ENCODE peak calls at places on chromosomes 5 and 9, in four cellular contexts. R, M, J and W are unnamed samples.

GRCh38 chr5:141345327-141345726 is 1.7 kb downstream of the PCDHGA3 start:
- DNase-seq in R (no peak), M (no peak), J (no peak), W (no peak)

GRCh38 chr5:154302181-154302580 is 111.6 kb downstream of the GALNT10 start:
- DNase-seq in R (no peak), M (no peak), J (no peak), W (no peak)

GRCh38 chr5:53557386-53557785 is 3.1 kb upstream of the NDUFS4 start:
- DNase-seq in R (no peak), M (no peak), J (no peak), W (no peak)

GRCh38 chr5:132751444-132751843 is 4.2 kb downstream of the CCNI2 start:
- DNase-seq in R (no peak), M (no peak), J (no peak), W (no peak)

GRCh38 chr5:149358294-149358651 is 427 bp downstream of the PCYOX1L start:
- DNase-seq in R (no peak), M (no peak), J (no peak), W (no peak)

GRCh38 chr9:129665008-129665771 is at the start of gene PRRX2:
- DNase-seq in R (no peak), M (peak; percentile 63), J (peak; percentile 69), W (no peak)

GRCh38 chr9:131731237-131731995 is 8.5 kb downstream of the RAPGEF1 start:
- DNase-seq in R (peak; percentile 71), M (no peak), J (no peak), W (no peak)

GRCh38 chr9:89095755-89096154 is 82.9 kb downstream of the SHC3 start:
- DNase-seq in R (no peak), M (no peak), J (no peak), W (no peak)

GRCh38 chr5:103446813-103447212 is 115.8 kb downstream of the NUDT12 start:
- DNase-seq in R (no peak), M (no peak), J (no peak), W (no peak)

GRCh38 chr5:78569441-78569840 is 79.1 kb downstream of the LHFPL2 start:
- DNase-seq in R (no peak), M (no peak), J (no peak), W (peak; percentile 47)

GRCh38 chr9:94586316-94586715 is 7.3 kb downstream of the FBP2 start:
- DNase-seq in R (no peak), M (no peak), J (no peak), W (no peak)

GRCh38 chr9:36293171-36293570 is 34.9 kb upstream of the GNE start:
- DNase-seq in R (no peak), M (no peak), J (no peak), W (no peak)

GRCh38 chr9:101465330-101465915 is 29.8 kb upstream of the ALDOB start:
- DNase-seq in R (peak; percentile 69), M (peak; percentile 25), J (no peak), W (peak; percentile 58)

GRCh38 chr5:30894811-30895210 is 298.7 kb upstream of the CDH6 start:
- DNase-seq in R (no peak), M (no peak), J (no peak), W (no peak)

GRCh38 chr9:22446950-22447606 is 454 bp downstream of the DMRTA1 start:
- DNase-seq in R (no peak), M (peak; percentile 69), J (no peak), W (peak; percentile 69)
- TF ChIP-seq SP1 in R (no peak), M (no peak), J (no peak), W (no peak)

DNA sequence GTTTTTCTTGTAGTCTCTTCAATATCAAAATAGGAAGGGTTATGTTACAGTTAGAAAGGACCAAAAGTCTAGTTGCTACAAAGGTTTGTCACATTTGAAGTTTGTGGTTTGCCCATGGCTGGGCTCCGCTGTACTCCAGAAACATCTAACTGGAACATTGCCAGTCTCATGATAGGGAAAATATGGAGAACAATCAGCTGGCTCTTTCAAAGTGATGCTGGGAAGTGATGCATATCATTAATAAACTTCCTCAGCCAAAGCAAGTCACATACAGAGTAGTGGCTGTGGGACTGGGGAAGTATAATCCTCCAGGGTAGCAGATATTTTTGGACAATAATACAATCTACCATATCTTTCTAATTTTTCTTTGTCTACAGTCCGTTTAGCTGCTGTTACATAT is 8.8 kb downstream of the BTF3 start:
- DNase-seq in R (no peak), M (no peak), J (no peak), W (no peak)
- TF ChIP-seq ELF4 in R (no peak), M (no peak), J (no peak), W (no peak)

DNA sequence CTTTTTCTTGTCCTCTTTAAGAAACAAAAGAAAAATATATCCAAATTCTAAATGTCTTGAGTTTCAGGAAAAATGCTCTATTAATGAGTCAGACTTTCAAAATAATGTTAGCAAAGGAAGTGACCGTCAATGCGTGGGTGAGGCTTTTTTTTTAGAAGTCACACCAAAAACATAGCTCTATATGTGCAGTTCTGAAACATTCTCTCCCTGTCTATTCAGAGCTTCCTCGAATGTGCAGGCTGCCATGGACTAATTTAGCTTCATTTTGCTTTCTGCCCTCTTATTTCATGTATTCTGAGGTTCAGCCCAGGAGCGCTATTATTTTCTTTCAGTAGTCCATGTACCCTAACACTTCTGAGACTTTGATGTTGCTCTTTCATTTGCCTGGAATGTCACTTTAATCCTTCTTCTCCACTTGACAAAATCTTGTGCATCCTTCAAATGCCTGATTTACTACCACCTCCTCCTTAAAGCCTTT is 72.5 kb upstream of the RASA1 start:
- DNase-seq in R (no peak), M (no peak), J (no peak), W (no peak)
- TF ChIP-seq SP1 in R (no peak), M (no peak), J (no peak), W (no peak)

GRCh38 chr5:37839441-37840035 is 303 bp downstream of the GDNF start:
- DNase-seq in R (peak; percentile 35), M (peak; percentile 51), J (no peak), W (peak; percentile 71)
- TF ChIP-seq ELF4 in R (no peak), M (no peak), J (no peak), W (no peak)

DNA sequence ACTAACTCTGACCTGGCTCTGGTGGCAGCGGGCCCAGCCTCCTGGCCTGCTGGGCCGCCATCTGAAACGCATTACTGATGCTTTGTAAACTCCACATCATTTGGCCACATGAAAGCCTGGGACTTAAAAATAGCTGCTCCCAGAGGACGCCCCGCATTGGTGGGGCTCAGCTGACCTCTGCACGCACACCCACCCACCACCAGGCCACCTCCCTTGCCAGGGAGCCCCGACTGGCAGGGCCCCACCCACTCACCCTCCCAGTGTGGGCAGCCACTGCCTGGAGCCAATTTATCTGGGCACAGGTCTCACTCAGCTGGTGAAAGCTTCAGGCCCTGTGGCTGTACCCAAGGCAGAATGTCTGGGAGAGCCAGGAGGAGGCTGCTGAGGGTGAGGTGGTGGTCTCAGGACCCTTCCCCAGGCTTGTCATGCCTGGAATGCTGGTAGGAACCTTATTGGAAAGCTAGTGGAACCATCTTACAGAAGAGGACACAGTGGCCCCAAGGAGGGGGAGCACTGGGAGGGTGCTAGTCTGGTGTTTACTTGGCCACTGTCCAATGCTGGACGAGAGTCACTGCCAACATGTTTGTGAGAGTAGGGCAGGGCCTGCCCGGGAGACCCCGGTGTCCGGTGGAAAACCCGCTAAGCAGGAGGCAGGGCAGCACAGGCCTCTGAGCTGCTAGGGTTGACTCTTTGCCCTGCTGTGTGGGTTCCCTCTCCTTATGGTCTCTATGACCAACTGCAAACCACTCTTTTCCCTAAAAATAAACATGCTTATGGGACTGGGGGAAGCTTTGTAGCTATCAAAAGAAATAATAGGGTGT is 10.9 kb downstream of the TCF7 start:
- DNase-seq in R (no peak), M (no peak), J (no peak), W (no peak)
- TF ChIP-seq SP1 in R (no peak), M (no peak), J (no peak), W (no peak)

GRCh38 chr5:16457853-16458252 is 7.7 kb downstream of the ZNF622 start:
- DNase-seq in R (no peak), M (no peak), J (no peak), W (no peak)
- TF ChIP-seq ELF4 in R (no peak), M (no peak), J (no peak), W (no peak)

GRCh38 chr5:6845856-6846255 is 132.6 kb downstream of the TENT4A start:
- DNase-seq in R (no peak), M (no peak), J (no peak), W (no peak)
- TF ChIP-seq SP1 in R (no peak), M (no peak), J (no peak), W (no peak)

DNA sequence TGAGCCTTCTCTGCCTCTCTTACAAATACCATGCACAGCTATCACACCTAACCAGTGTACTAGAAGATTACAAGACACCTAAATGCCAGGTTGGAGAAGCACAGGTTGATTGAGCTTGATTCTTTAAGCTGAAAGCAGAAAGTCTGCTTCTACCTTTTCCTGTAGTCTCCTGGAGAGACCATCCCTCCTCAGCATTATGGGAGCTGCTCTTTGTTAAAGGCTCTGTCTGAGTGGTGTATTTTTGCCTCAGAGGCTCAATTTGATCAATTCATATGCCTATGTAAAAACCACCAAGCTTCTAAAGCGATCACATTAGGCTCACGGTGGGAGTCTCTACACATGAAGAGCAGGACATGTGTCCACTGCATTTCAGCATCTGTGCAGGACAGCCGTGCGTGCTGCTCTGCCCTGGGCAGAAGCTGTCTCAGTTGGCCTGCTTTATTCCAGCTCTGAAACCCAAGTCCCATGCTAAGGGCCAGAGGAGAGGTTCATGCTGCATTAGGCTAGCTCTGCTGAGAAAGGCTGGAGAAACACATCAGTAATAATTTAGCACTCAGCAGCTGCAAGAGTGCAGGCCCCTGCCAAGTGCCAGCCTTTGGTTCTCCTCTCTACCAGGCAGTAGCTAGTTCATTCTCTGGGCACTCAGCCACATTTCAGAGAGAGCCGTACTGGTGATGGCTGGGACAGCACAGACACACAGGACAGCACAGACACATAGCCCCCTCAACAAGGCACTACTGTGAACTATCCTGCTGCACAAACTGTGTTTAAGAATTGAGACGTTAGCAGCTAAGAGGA is 41.6 kb downstream of the TMEM167A start:
- DNase-seq in R (no peak), M (no peak), J (no peak), W (no peak)
- TF ChIP-seq ELF4 in R (no peak), M (no peak), J (no peak), W (no peak)

GRCh38 chr9:133581553-133582343 is 27.4 kb downstream of the FAM163B start:
- DNase-seq in R (no peak), M (no peak), J (no peak), W (no peak)
- TF ChIP-seq SP1 in R (no peak), M (no peak), J (no peak), W (no peak)